ENCODE peak calls at places on chromosomes 16 and 17, in four cellular contexts. I, G, F and T are unnamed samples.

GRCh38 chr17:38912221-38912813 is 13.1 kb upstream of the LASP1NB start:
- DNase-seq in I (peak; percentile 40), G (peak; percentile 79), F (peak; percentile 44), T (no peak)

GRCh38 chr16:53611151-53611802 is 92.4 kb downstream of the RPGRIP1L start:
- DNase-seq in I (peak; percentile 71), G (no peak), F (no peak), T (no peak)

GRCh38 chr17:75876190-75876937 is 2.0 kb downstream of the TRIM47 start:
- DNase-seq in I (peak; percentile 89), G (no peak), F (peak; percentile 73), T (peak; percentile 50)

GRCh38 chr17:80940171-80941123 is 51.2 kb upstream of the CHMP6 start:
- DNase-seq in I (no peak), G (peak; percentile 15), F (peak; percentile 45), T (no peak)

GRCh38 chr16:27107185-27107592 is 40.5 kb downstream of the C16orf82 start:
- DNase-seq in I (peak; percentile 42), G (no peak), F (no peak), T (no peak)

GRCh38 chr17:79593636-79594035 is 17.2 kb downstream of the RBFOX3 start:
- DNase-seq in I (no peak), G (no peak), F (no peak), T (no peak)

GRCh38 chr17:76791053-76791980 is 53.4 kb downstream of the MFSD11 start:
- DNase-seq in I (no peak), G (no peak), F (no peak), T (peak; percentile 16)

GRCh38 chr16:10876799-10877341 is at the start of gene CIITA:
- DNase-seq in I (peak; percentile 59), G (peak; percentile 85), F (peak; percentile 88), T (peak; percentile 62)

GRCh38 chr17:81347437-81347836 is 47.8 kb upstream of the BAHCC1 start:
- DNase-seq in I (no peak), G (no peak), F (no peak), T (no peak)

GRCh38 chr17:40448639-40449261 is 5.5 kb downstream of the IGFBP4 start:
- DNase-seq in I (no peak), G (no peak), F (peak; percentile 76), T (no peak)

GRCh38 chr17:63430223-63430622 is 15.9 kb downstream of the CYB561 start:
- DNase-seq in I (no peak), G (no peak), F (no peak), T (no peak)

GRCh38 chr16:16183562-16183961 is 39.7 kb downstream of the ABCC6 start:
- DNase-seq in I (peak; percentile 73), G (no peak), F (no peak), T (no peak)

GRCh38 chr17:75809631-75810111 is 25.1 kb downstream of the UNK start:
- DNase-seq in I (peak; percentile 45), G (peak; percentile 62), F (peak; percentile 37), T (no peak)

GRCh38 chr16:89359296-89360147 is 130.8 kb downstream of the ANKRD11 start:
- DNase-seq in I (no peak), G (no peak), F (no peak), T (no peak)

GRCh38 chr16:628321-629061 is 2.3 kb upstream of the WFIKKN1 start:
- DNase-seq in I (no peak), G (peak; percentile 29), F (no peak), T (no peak)

GRCh38 chr16:1929105-1929504 is 10.9 kb upstream of the HS3ST6 start:
- DNase-seq in I (peak; percentile 71), G (peak; percentile 55), F (no peak), T (no peak)

GRCh38 chr17:58283674-58284612 is 3.2 kb upstream of the MPO start:
- DNase-seq in I (no peak), G (no peak), F (no peak), T (no peak)

GRCh38 chr17:40830085-40830776 is 7.8 kb upstream of the KRT10 start:
- DNase-seq in I (no peak), G (no peak), F (no peak), T (no peak)

GRCh38 chr17:42531455-42532354 is 4.3 kb upstream of the NAGLU start:
- DNase-seq in I (peak; percentile 91), G (peak; percentile 79), F (peak; percentile 83), T (peak; percentile 57)

GRCh38 chr16:4179020-4179419 is 62.8 kb upstream of the ADCY9 start:
- DNase-seq in I (no peak), G (no peak), F (peak; percentile 84), T (no peak)

GRCh38 chr17:63697341-63698286 is 2.3 kb downstream of the LIMD2 start:
- DNase-seq in I (peak; percentile 91), G (peak; percentile 57), F (peak; percentile 84), T (peak; percentile 78)

GRCh38 chr17:7235693-7236665 is 1.7 kb upstream of the DVL2 start:
- DNase-seq in I (no peak), G (no peak), F (no peak), T (no peak)

GRCh38 chr17:7232114-7232513 is 2.2 kb downstream of the DVL2 start:
- DNase-seq in I (no peak), G (no peak), F (no peak), T (no peak)

GRCh38 chr17:7234100-7235012 is at the start of gene DVL2:
- DNase-seq in I (peak; percentile 99), G (peak; percentile 97), F (peak; percentile 97), T (peak; percentile 93)

GRCh38 chr17:7236808-7237207 is 2.4 kb downstream of the PHF23 start:
- DNase-seq in I (no peak), G (no peak), F (no peak), T (no peak)

DNA sequence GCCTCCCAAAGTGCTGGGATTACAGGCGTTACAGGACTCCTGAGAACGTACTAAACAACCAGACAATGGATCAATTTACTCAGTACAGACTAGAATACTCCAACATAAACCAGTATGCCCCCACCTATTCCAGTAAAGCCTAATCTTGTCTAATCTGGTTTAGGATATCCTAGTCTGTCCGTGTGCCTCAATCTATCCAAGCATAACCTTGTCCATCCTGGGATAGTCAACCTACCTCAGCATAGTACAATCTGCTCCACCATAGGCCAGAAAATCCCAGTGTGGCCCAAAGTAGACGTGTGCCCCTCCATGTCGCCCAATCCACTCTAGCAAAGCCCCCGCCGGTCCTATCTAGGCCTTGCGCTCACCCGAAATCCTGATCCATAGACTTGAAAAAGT is 617 bp downstream of the DVL2 start:
- DNase-seq in I (no peak), G (no peak), F (no peak), T (no peak)
- TF ChIP-seq CTCF in I (no peak), G (no peak), F (no peak), T (no peak)

DNA sequence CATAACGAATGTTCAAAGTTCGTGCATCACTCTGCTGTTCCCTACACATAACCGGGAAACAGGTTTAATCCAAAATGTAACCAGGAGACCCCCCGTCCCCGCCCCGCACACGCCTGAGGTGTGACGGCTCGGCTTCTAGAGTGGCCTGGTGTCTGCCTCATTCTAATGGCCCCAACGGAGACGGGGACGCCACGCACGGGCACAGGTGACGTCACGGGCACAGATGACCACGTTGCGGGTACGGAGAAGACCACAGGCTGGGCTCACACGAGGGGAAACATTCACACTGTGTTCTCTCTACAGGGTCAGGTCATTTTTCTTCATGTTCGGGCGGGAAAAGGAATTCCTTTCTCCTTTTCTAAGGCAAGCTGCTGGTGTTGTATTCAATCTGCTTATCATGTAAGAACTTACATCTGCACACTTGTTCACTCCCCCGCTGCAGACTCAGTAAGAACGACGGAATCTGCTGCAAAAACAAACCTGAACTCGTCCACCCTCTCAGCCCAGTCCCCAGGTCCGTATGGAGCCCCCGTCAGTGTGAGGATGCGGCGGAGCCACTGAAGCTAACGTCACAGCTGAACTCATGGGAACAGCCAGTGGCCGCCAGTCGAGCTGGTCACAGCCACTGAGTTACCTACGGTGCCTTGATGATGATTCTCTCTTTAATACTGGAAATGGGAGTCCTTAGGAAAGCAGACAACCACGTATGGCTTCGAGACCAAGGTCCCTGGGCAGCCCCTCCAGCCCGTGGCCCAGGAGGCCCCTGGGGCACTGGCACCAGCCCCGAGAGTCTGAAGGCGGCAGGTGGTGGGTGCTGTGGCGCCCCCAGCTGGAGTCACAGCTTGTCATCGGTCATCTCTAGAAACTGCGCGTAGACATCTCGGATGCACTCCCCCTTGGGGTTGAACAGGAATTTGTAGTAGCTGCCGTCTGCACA is 32.9 kb downstream of the WDR45B start:
- DNase-seq in I (peak; percentile 76), G (no peak), F (no peak), T (no peak)
- TF ChIP-seq CTCF in I (peak; percentile 59), G (no peak), F (no peak), T (no peak)

DNA sequence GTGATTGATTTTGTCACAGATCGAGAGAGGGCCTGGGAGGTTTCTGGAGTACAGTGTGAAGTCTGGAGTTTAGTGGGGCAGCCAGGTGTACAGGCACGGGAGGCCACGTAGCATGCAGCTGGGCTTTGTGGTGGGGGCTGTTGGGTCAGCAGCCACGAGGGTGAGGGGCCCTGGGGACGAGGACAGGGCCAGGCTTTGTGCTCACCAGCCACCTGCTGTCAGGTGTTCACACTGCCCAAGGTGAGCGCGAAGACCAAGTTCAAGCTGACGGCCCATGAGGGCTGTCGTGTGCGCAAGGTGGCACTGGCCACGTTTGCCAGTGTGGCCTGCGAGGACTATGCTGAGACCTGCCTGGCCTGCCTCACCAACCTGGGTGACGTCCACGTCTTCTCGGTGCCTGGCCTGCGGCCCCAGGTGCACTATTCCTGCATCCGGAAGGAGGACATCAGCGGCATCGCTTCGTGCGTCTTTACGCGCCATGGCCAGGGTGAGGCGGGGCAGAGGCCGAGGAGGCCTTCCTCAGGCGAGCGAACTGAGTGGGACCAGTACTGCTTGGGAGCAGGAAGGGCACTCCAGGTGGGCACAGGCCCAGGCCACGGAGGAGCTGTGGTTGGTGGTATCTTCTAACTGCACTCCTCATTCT is 15.9 kb downstream of the LLGL1 start:
- DNase-seq in I (peak; percentile 80), G (no peak), F (no peak), T (no peak)
- TF ChIP-seq CTCF in I (no peak), G (no peak), F (no peak), T (no peak)

GRCh38 chr16:85396879-85397871 is 215.9 kb upstream of the GSE1 start:
- DNase-seq in I (peak; percentile 76), G (no peak), F (peak; percentile 40), T (no peak)
- TF ChIP-seq CTCF in I (peak; percentile 52), G (no peak), F (no peak), T (no peak)

DNA sequence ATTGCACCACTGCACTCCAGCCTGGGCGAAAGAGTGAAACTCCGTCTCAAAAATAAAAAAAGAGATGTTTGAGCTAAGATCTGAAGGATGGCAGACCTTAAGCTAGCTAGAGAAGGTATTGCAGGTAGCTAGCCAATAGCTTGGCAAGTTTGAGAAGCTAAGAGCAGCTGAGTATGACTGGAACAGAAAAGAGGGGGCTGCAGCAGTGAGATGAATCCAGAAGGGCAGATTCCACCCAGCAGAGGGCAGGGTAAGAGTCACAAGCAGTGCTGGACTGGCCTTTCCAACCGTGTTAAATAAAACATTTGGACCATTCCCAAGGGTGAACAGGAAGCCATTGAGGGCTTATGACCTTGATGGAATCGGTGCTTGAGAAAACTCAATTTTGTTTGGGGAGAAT is 5.7 kb upstream of the PHAF1 start:
- DNase-seq in I (peak; percentile 83), G (peak; percentile 31), F (no peak), T (no peak)
- TF ChIP-seq CTCF in I (peak; percentile 83), G (peak; percentile 31), F (peak; percentile 21), T (no peak)